ENCODE peak calls at places on chromosomes 11 and 22, in six cellular contexts. E is sigmoid colon, Q is K562, I is left ventricle myocardium inferior, A is mammary epithelial cell, Y is adrenal gland. T is an unnamed sample.

GRCh38 chr11:33829430-33830141 is 55.3 kb upstream of the FBXO3 start:
- DNase-seq in E (no peak), Q (peak; percentile 77), I (peak; percentile 38), A (peak; percentile 66), Y (peak; percentile 42), T (peak; percentile 53)

GRCh38 chr22:47372111-47372581 is 609.7 kb downstream of the TBC1D22A start:
- DNase-seq in E (no peak), Q (no peak), I (no peak), A (no peak), Y (no peak), T (peak; percentile 1)

GRCh38 chr22:41910599-41911291 is 4.1 kb downstream of the SHISA8 start:
- DNase-seq in E (no peak), Q (no peak), I (peak; percentile 56), A (no peak), Y (peak; percentile 76), T (no peak)

GRCh38 chr11:122253541-122254317 is 137.7 kb upstream of the BLID start:
- DNase-seq in E (no peak), Q (no peak), I (no peak), A (no peak), Y (no peak), T (no peak)

GRCh38 chr11:115999437-115999836 is 495.2 kb upstream of the CADM1 start:
- DNase-seq in E (no peak), Q (no peak), I (no peak), A (no peak), Y (no peak), T (no peak)

GRCh38 chr11:120009938-120010337 is 128.0 kb downstream of the TRIM29 start:
- DNase-seq in E (no peak), Q (no peak), I (no peak), A (no peak), Y (no peak), T (no peak)

GRCh38 chr11:12818333-12819015 is 144.3 kb downstream of the TEAD1 start:
- DNase-seq in E (no peak), Q (no peak), I (peak; percentile 42), A (peak; percentile 81), Y (no peak), T (no peak)

GRCh38 chr11:34205326-34206035 is 100.1 kb downstream of the NAT10 start:
- DNase-seq in E (no peak), Q (no peak), I (no peak), A (no peak), Y (no peak), T (no peak)

GRCh38 chr11:105929381-105929955 is 92.6 kb downstream of the MSANTD4 start:
- DNase-seq in E (no peak), Q (no peak), I (no peak), A (no peak), Y (no peak), T (no peak)

GRCh38 chr11:122271747-122272146 is 155.7 kb upstream of the BLID start:
- DNase-seq in E (no peak), Q (no peak), I (no peak), A (no peak), Y (no peak), T (no peak)

DNA sequence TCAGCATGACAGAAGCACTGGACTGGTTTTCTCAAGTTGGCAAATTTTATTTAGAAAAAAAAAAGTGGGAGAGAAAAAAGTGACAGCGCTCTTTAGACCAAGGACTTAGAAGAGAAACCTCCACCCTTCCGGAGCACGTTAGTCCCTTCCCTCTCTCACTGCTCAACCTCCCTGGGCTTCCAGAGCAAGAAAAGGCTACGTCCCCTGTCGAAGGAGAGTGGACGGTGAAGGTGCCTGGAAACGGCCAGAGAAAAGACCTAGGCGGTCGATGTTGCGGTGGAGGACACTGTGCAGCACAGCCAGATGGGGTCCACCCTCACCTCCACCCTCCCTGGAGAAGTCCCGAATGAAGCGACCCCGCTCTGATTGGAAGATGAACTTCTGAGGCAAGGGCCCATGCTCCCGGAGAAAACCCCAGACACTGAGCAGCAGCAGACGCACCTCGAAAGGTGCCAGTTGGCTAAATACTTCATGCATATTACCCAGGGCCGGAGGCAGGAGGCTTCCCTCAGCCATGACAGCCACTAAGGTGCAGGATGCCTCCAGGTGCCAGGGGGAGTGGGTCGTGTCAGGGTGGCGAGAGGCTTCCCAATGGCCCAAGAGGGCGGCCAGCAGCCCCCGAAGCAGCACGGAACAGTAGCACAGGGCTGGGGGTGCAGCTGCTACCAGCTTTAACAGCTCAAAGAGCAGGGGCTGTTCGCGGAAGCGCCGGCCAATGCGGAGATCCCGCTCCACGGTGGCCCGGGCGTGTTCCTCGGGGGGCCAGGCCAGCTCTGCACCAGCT is 604 bp upstream of the GANAB start:
- DNase-seq in E (peak; percentile 73), Q (no peak), I (no peak), A (no peak), Y (no peak), T (no peak)
- H3K36me3 ChIP-seq in E (peaks cover 23% of the 10 kb centered on the region), Q (peaks cover 71% of the 10 kb centered on the region), I (peaks cover 51% of the 10 kb centered on the region), A (peaks cover 13% of the 10 kb centered on the region), Y (peaks cover 34% of the 10 kb centered on the region), T (no peaks in the 10 kb centered on the region)

GRCh38 chr11:129222158-129222557 is 30.0 kb upstream of the ARHGAP32 start:
- DNase-seq in E (no peak), Q (no peak), I (no peak), A (no peak), Y (no peak), T (no peak)

GRCh38 chr11:129225190-129225589 is 33.1 kb upstream of the ARHGAP32 start:
- DNase-seq in E (no peak), Q (no peak), I (no peak), A (peak; percentile 91), Y (no peak), T (no peak)

GRCh38 chr11:129223260-129223659 is 31.1 kb upstream of the ARHGAP32 start:
- DNase-seq in E (no peak), Q (no peak), I (no peak), A (no peak), Y (no peak), T (no peak)

GRCh38 chr11:129224538-129224937 is 32.4 kb upstream of the ARHGAP32 start:
- DNase-seq in E (no peak), Q (no peak), I (no peak), A (no peak), Y (no peak), T (no peak)

DNA sequence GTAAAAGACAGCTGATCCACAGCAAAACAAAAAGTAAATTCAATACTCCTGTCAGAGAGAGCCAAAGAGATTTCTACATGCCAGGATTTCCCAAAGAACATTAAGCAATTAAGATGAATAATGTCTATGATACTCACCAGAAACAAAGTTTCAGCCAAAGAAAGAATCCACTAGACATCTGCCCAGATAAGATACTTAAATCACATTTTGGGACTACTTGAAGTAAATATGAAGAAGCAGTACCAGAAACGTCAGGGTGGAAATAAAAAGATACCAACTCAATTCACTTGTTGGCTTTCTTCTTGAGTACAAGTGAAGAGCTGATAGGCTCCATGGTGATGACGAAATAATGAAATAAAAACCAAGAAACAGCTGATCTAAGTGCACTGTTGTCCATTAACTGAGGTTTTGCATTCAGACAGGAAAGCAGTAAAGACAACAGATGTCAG is 31.6 kb upstream of the ARHGAP32 start:
- DNase-seq in E (no peak), Q (no peak), I (no peak), A (peak; percentile 62), Y (no peak), T (no peak)
- H3K27ac ChIP-seq in E (no peak overlapping the region), Q (no peak overlapping the region), I (peak overlapping the region; percentile 5), A (peak overlapping the region; percentile 13), Y (no peak overlapping the region), T (peak overlapping the region; percentile 20)

DNA sequence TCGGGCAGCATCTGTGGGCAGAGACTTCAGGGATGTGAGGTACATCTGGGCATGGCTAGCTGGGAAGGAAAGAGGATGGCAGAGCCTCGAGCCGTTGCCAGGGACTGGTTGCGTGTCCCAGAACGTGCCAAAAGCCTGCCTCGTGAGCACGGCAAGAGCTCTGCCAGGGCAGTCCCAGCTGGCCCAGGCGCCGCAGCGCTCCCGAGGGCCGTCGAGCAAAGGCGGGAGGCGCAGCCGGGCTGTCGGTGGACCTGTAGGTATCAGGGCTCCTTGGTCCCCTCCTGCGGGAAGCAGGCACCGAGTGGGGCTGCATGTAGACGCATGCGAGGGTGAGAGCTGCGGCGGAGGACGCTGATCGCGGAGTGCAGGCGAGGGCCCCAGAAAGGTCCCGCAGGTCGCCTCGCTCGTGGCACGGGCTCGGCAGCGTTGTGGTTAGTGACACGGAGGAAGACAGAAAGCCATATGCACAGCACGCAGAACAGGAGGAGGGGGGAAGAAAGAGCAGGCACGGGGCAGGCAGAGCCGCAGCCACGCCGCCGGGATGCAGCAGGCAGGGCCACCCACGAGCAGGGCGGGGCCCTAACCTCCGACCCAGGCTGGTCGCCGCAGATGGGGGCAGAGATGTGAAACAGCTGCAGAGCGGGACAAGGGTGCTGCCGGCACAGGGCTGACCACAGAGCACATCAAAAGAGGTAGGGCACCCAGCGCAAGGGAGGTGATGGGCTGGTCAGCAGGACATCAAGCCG is 18.0 kb downstream of the LSP1 start:
- DNase-seq in E (peak; percentile 65), Q (peak; percentile 25), I (peak; percentile 49), A (no peak), Y (peak; percentile 83), T (no peak)
- H3K4me3 ChIP-seq in E (peak overlapping the region; percentile 30), Q (no peak overlapping the region), I (peak overlapping the region; percentile 64), A (no peak overlapping the region), Y (no peak overlapping the region), T (peak overlapping the region; percentile 30)

GRCh38 chr11:68186061-68186460 is 27.0 kb downstream of the KMT5B start:
- DNase-seq in E (no peak), Q (no peak), I (no peak), A (no peak), Y (no peak), T (no peak)

GRCh38 chr11:68179847-68180246 is 33.2 kb downstream of the KMT5B start:
- DNase-seq in E (no peak), Q (no peak), I (no peak), A (no peak), Y (no peak), T (no peak)

GRCh38 chr11:68177877-68178276 is 35.2 kb downstream of the KMT5B start:
- DNase-seq in E (no peak), Q (no peak), I (no peak), A (no peak), Y (no peak), T (no peak)

GRCh38 chr11:68181719-68182451 is 31.2 kb downstream of the KMT5B start:
- DNase-seq in E (no peak), Q (no peak), I (no peak), A (no peak), Y (no peak), T (no peak)
- H3K36me3 ChIP-seq in E (peaks cover 25% of the 10 kb centered on the region), Q (peaks cover 45% of the 10 kb centered on the region), I (peaks cover 92% of the 10 kb centered on the region), A (peaks cover 6% of the 10 kb centered on the region), Y (peaks cover 42% of the 10 kb centered on the region), T (no peaks in the 10 kb centered on the region)

DNA sequence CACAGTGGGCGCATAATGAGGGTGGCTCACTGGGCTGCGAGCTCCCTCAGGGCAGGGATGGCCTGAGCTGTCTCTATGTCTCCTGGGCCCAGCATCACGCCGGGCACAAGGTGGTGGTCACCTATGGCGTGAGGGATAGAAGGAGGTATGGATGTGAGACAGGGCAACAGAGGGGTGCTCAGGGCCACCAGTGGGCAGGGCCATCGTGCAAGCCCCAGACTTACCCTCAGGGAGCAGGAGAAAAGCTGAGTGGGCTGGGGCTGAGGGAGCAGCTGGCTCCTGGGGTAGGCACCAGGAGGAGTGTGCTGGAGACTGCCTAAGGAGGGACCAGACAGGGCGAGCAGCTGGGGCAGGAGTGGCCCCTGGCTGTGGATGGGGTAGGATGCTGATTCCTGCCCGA is 34.3 kb upstream of the KLHL35 start:
- DNase-seq in E (no peak), Q (no peak), I (no peak), A (no peak), Y (no peak), T (no peak)
- H3K27ac ChIP-seq in E (no peak overlapping the region), Q (no peak overlapping the region), I (no peak overlapping the region), A (no peak overlapping the region), Y (no peak overlapping the region), T (no peak overlapping the region)